ENCODE peak calls at places on chromosomes 13 and 19, in six cellular contexts. One of them, this sample, is unnamed.

GRCh38 chr19:34975056-34975455 is 11.0 kb upstream of the ZNF792 start:
- DNase-seq in nephron progenitor cell: no peak
- DNase-seq in right atrium auricular region: no peak
- DNase-seq in stimulated activated CD4-positive, alpha-beta T cell treated with anti-CD3 and anti-CD28 coated beads, TNF-alpha, amount 100 ng/mL, for 24 hours: no peak
- DNase-seq in progenitor cell of endocrine pancreas: no peak
- DNase-seq in smooth muscle cell of the brain vasculature: no peak
- DNase-seq in this sample: no peak

GRCh38 chr13:40102854-40103253 is 447.4 kb downstream of the COG6 start:
- DNase-seq in nephron progenitor cell: no peak
- DNase-seq in right atrium auricular region: no peak
- DNase-seq in stimulated activated CD4-positive, alpha-beta T cell treated with anti-CD3 and anti-CD28 coated beads, TNF-alpha, amount 100 ng/mL, for 24 hours: peak
- DNase-seq in progenitor cell of endocrine pancreas: no peak
- DNase-seq in smooth muscle cell of the brain vasculature: no peak
- DNase-seq in this sample: no peak

GRCh38 chr19:40907968-40908735 is 26.1 kb upstream of the CYP2A7 start:
- DNase-seq in nephron progenitor cell: peak
- DNase-seq in right atrium auricular region: no peak
- DNase-seq in stimulated activated CD4-positive, alpha-beta T cell treated with anti-CD3 and anti-CD28 coated beads, TNF-alpha, amount 100 ng/mL, for 24 hours: peak
- DNase-seq in progenitor cell of endocrine pancreas: no peak
- DNase-seq in smooth muscle cell of the brain vasculature: no peak
- DNase-seq in this sample: peak

GRCh38 chr19:38653028-38653571 is 5.7 kb downstream of the ACTN4 start:
- DNase-seq in nephron progenitor cell: no peak
- DNase-seq in right atrium auricular region: peak
- DNase-seq in stimulated activated CD4-positive, alpha-beta T cell treated with anti-CD3 and anti-CD28 coated beads, TNF-alpha, amount 100 ng/mL, for 24 hours: no peak
- DNase-seq in progenitor cell of endocrine pancreas: no peak
- DNase-seq in smooth muscle cell of the brain vasculature: no peak
- DNase-seq in this sample: no peak

GRCh38 chr19:485122-485521 is 11.2 kb upstream of the MADCAM1 start:
- DNase-seq in nephron progenitor cell: no peak
- DNase-seq in right atrium auricular region: no peak
- DNase-seq in stimulated activated CD4-positive, alpha-beta T cell treated with anti-CD3 and anti-CD28 coated beads, TNF-alpha, amount 100 ng/mL, for 24 hours: no peak
- DNase-seq in progenitor cell of endocrine pancreas: no peak
- DNase-seq in smooth muscle cell of the brain vasculature: no peak
- DNase-seq in this sample: no peak

GRCh38 chr19:7873304-7874079 is 698 bp downstream of the PRR36 start:
- DNase-seq in nephron progenitor cell: peak
- DNase-seq in right atrium auricular region: no peak
- DNase-seq in stimulated activated CD4-positive, alpha-beta T cell treated with anti-CD3 and anti-CD28 coated beads, TNF-alpha, amount 100 ng/mL, for 24 hours: no peak
- DNase-seq in progenitor cell of endocrine pancreas: no peak
- DNase-seq in smooth muscle cell of the brain vasculature: no peak
- DNase-seq in this sample: no peak

GRCh38 chr13:100280681-100281080 is 191.8 kb downstream of the PCCA start:
- DNase-seq in nephron progenitor cell: no peak
- DNase-seq in right atrium auricular region: no peak
- DNase-seq in stimulated activated CD4-positive, alpha-beta T cell treated with anti-CD3 and anti-CD28 coated beads, TNF-alpha, amount 100 ng/mL, for 24 hours: no peak
- DNase-seq in progenitor cell of endocrine pancreas: no peak
- DNase-seq in smooth muscle cell of the brain vasculature: no peak
- DNase-seq in this sample: no peak

GRCh38 chr13:104984296-104984818 is 1551.1 kb downstream of the EFNB2 start:
- DNase-seq in nephron progenitor cell: no peak
- DNase-seq in right atrium auricular region: no peak
- DNase-seq in stimulated activated CD4-positive, alpha-beta T cell treated with anti-CD3 and anti-CD28 coated beads, TNF-alpha, amount 100 ng/mL, for 24 hours: no peak
- DNase-seq in progenitor cell of endocrine pancreas: no peak
- DNase-seq in smooth muscle cell of the brain vasculature: peak
- DNase-seq in this sample: no peak

GRCh38 chr13:60448907-60449510 is 52.0 kb downstream of the TDRD3 start:
- DNase-seq in nephron progenitor cell: peak
- DNase-seq in right atrium auricular region: no peak
- DNase-seq in stimulated activated CD4-positive, alpha-beta T cell treated with anti-CD3 and anti-CD28 coated beads, TNF-alpha, amount 100 ng/mL, for 24 hours: no peak
- DNase-seq in progenitor cell of endocrine pancreas: no peak
- DNase-seq in smooth muscle cell of the brain vasculature: peak
- DNase-seq in this sample: no peak

GRCh38 chr13:84413016-84413415 is 530.7 kb upstream of the SLITRK1 start:
- DNase-seq in nephron progenitor cell: no peak
- DNase-seq in right atrium auricular region: no peak
- DNase-seq in stimulated activated CD4-positive, alpha-beta T cell treated with anti-CD3 and anti-CD28 coated beads, TNF-alpha, amount 100 ng/mL, for 24 hours: no peak
- DNase-seq in progenitor cell of endocrine pancreas: no peak
- DNase-seq in smooth muscle cell of the brain vasculature: no peak
- DNase-seq in this sample: no peak

This sample was measured in NK-92 treated with Interleukin-12 subunit alpha and Interleukin-12 subunit beta, amount 100 ng/mL, for 24 hours.